ENCODE peak calls at places on chromosome 9, in nine cellular contexts. One of them, this sample, is unnamed.

GRCh38 chr9:27117489-27118135 is 8.6 kb downstream of the TEK start:
- DNase-seq in PC-9: peak
- DNase-seq in non-pigmented ciliary epithelial cell: no peak
- DNase-seq in CD4-positive, alpha-beta memory T cell: no peak
- DNase-seq in foreskin fibroblast: no peak
- DNase-seq in AG08395: peak
- DNase-seq in RPMI7951: peak
- DNase-seq in memory B cell: no peak
- DNase-seq in activated effector memory CD4-positive, alpha-beta T cell treated with Interleukin-2 at 50 U/mL for 16 hours: no peak
- DNase-seq in this sample: no peak

GRCh38 chr9:108117775-108118174 is 628.2 kb upstream of the KLF4 start:
- DNase-seq in PC-9: no peak
- DNase-seq in non-pigmented ciliary epithelial cell: no peak
- DNase-seq in CD4-positive, alpha-beta memory T cell: no peak
- DNase-seq in foreskin fibroblast: no peak
- DNase-seq in AG08395: no peak
- DNase-seq in RPMI7951: peak
- DNase-seq in memory B cell: no peak
- DNase-seq in activated effector memory CD4-positive, alpha-beta T cell treated with Interleukin-2 at 50 U/mL for 16 hours: no peak
- DNase-seq in this sample: no peak

GRCh38 chr9:99353408-99353807 is 131.3 kb downstream of the SEC61B start:
- DNase-seq in PC-9: peak
- DNase-seq in non-pigmented ciliary epithelial cell: peak
- DNase-seq in CD4-positive, alpha-beta memory T cell: no peak
- DNase-seq in foreskin fibroblast: peak
- DNase-seq in AG08395: peak
- DNase-seq in RPMI7951: peak
- DNase-seq in memory B cell: no peak
- DNase-seq in activated effector memory CD4-positive, alpha-beta T cell treated with Interleukin-2 at 50 U/mL for 16 hours: no peak
- DNase-seq in this sample: no peak

GRCh38 chr9:69971643-69972449 is 71.8 kb upstream of the MAMDC2 start:
- DNase-seq in PC-9: no peak
- DNase-seq in non-pigmented ciliary epithelial cell: peak
- DNase-seq in CD4-positive, alpha-beta memory T cell: peak
- DNase-seq in foreskin fibroblast: no peak
- DNase-seq in AG08395: peak
- DNase-seq in RPMI7951: peak
- DNase-seq in memory B cell: peak
- DNase-seq in activated effector memory CD4-positive, alpha-beta T cell treated with Interleukin-2 at 50 U/mL for 16 hours: no peak
- DNase-seq in this sample: peak

GRCh38 chr9:90245661-90246060 is 397.0 kb downstream of the DIRAS2 start:
- DNase-seq in PC-9: no peak
- DNase-seq in non-pigmented ciliary epithelial cell: no peak
- DNase-seq in CD4-positive, alpha-beta memory T cell: no peak
- DNase-seq in foreskin fibroblast: no peak
- DNase-seq in AG08395: no peak
- DNase-seq in RPMI7951: no peak
- DNase-seq in memory B cell: no peak
- DNase-seq in activated effector memory CD4-positive, alpha-beta T cell treated with Interleukin-2 at 50 U/mL for 16 hours: no peak
- DNase-seq in this sample: no peak

GRCh38 chr9:81344366-81344765 is 345.0 kb downstream of the TLE1 start:
- DNase-seq in PC-9: no peak
- DNase-seq in non-pigmented ciliary epithelial cell: no peak
- DNase-seq in CD4-positive, alpha-beta memory T cell: no peak
- DNase-seq in foreskin fibroblast: no peak
- DNase-seq in AG08395: no peak
- DNase-seq in RPMI7951: no peak
- DNase-seq in memory B cell: no peak
- DNase-seq in activated effector memory CD4-positive, alpha-beta T cell treated with Interleukin-2 at 50 U/mL for 16 hours: no peak
- DNase-seq in this sample: no peak

GRCh38 chr9:5897851-5898250 is 7.2 kb downstream of the MLANA start:
- DNase-seq in PC-9: no peak
- DNase-seq in non-pigmented ciliary epithelial cell: no peak
- DNase-seq in CD4-positive, alpha-beta memory T cell: no peak
- DNase-seq in foreskin fibroblast: no peak
- DNase-seq in AG08395: no peak
- DNase-seq in RPMI7951: no peak
- DNase-seq in memory B cell: no peak
- DNase-seq in activated effector memory CD4-positive, alpha-beta T cell treated with Interleukin-2 at 50 U/mL for 16 hours: no peak
- DNase-seq in this sample: no peak

GRCh38 chr9:30197954-30198353 is 2186.5 kb upstream of the ACO1 start:
- DNase-seq in PC-9: peak
- DNase-seq in non-pigmented ciliary epithelial cell: no peak
- DNase-seq in CD4-positive, alpha-beta memory T cell: peak
- DNase-seq in foreskin fibroblast: no peak
- DNase-seq in AG08395: no peak
- DNase-seq in RPMI7951: no peak
- DNase-seq in memory B cell: no peak
- DNase-seq in activated effector memory CD4-positive, alpha-beta T cell treated with Interleukin-2 at 50 U/mL for 16 hours: no peak
- DNase-seq in this sample: no peak

GRCh38 chr9:135228983-135229625 is 141.6 kb downstream of the OLFM1 start:
- DNase-seq in PC-9: no peak
- DNase-seq in non-pigmented ciliary epithelial cell: no peak
- DNase-seq in CD4-positive, alpha-beta memory T cell: no peak
- DNase-seq in foreskin fibroblast: no peak
- DNase-seq in AG08395: no peak
- DNase-seq in RPMI7951: no peak
- DNase-seq in memory B cell: no peak
- DNase-seq in activated effector memory CD4-positive, alpha-beta T cell treated with Interleukin-2 at 50 U/mL for 16 hours: no peak
- DNase-seq in this sample: no peak

GRCh38 chr9:125380406-125380805 is 118.8 kb downstream of the GAPVD1 start:
- DNase-seq in PC-9: no peak
- DNase-seq in non-pigmented ciliary epithelial cell: no peak
- DNase-seq in CD4-positive, alpha-beta memory T cell: no peak
- DNase-seq in foreskin fibroblast: no peak
- DNase-seq in AG08395: no peak
- DNase-seq in RPMI7951: no peak
- DNase-seq in memory B cell: no peak
- DNase-seq in activated effector memory CD4-positive, alpha-beta T cell treated with Interleukin-2 at 50 U/mL for 16 hours: no peak
- DNase-seq in this sample: no peak

GRCh38 chr9:124077915-124078572 is 66.5 kb downstream of the LHX2 start:
- DNase-seq in PC-9: peak
- DNase-seq in non-pigmented ciliary epithelial cell: no peak
- DNase-seq in CD4-positive, alpha-beta memory T cell: no peak
- DNase-seq in foreskin fibroblast: peak
- DNase-seq in AG08395: peak
- DNase-seq in RPMI7951: peak
- DNase-seq in memory B cell: no peak
- DNase-seq in activated effector memory CD4-positive, alpha-beta T cell treated with Interleukin-2 at 50 U/mL for 16 hours: no peak
- DNase-seq in this sample: no peak

GRCh38 chr9:137685035-137685885 is 66.5 kb downstream of the EHMT1 start:
- DNase-seq in PC-9: no peak
- DNase-seq in non-pigmented ciliary epithelial cell: peak
- DNase-seq in CD4-positive, alpha-beta memory T cell: no peak
- DNase-seq in foreskin fibroblast: peak
- DNase-seq in AG08395: peak
- DNase-seq in RPMI7951: no peak
- DNase-seq in memory B cell: no peak
- DNase-seq in activated effector memory CD4-positive, alpha-beta T cell treated with Interleukin-2 at 50 U/mL for 16 hours: no peak
- DNase-seq in this sample: no peak

GRCh38 chr9:26219961-26220360 is 541.7 kb upstream of the TUSC1 start:
- DNase-seq in PC-9: no peak
- DNase-seq in non-pigmented ciliary epithelial cell: no peak
- DNase-seq in CD4-positive, alpha-beta memory T cell: no peak
- DNase-seq in foreskin fibroblast: no peak
- DNase-seq in AG08395: no peak
- DNase-seq in RPMI7951: peak
- DNase-seq in memory B cell: no peak
- DNase-seq in activated effector memory CD4-positive, alpha-beta T cell treated with Interleukin-2 at 50 U/mL for 16 hours: no peak
- DNase-seq in this sample: no peak